ENCODE peak calls at places on chromosomes 1 and 21, in nine cellular contexts. Y is lung, S is mesenchymal stem cell, T is PC-9, W is hepatocyte, O is K562, R is transverse colon, C is GM23248, E is right lobe of liver. A is an unnamed sample.
A peak's percentile ranks its signal among the peaks of the same experiment; 100 is the strongest.

GRCh38 chr1:68384321-68384813 is 65.4 kb downstream of the RPE65 start:
- DNase-seq in Y (no peak), S (peak; percentile 100), T (peak; percentile 63), W (peak; percentile 80), O (peak; percentile 1), R (no peak), C (peak; percentile 98), E (no peak), A (no peak)

GRCh38 chr1:7839526-7839925 is 13.3 kb downstream of the UTS2 start:
- DNase-seq in Y (no peak), S (no peak), T (no peak), W (no peak), O (no peak), R (no peak), C (no peak), E (no peak), A (no peak)

GRCh38 chr1:110513511-110513910 is 5.5 kb downstream of the KCNA10 start:
- DNase-seq in Y (no peak), S (no peak), T (no peak), W (peak; percentile 55), O (peak; percentile 18), R (no peak), C (peak; percentile 27), E (no peak), A (no peak)

GRCh38 chr1:44029911-44030605 is 1.2 kb downstream of the SLC6A9 start:
- DNase-seq in Y (peak; percentile 91), S (peak; percentile 91), T (peak; percentile 93), W (peak; percentile 96), O (peak; percentile 96), R (peak; percentile 95), C (peak; percentile 97), E (peak; percentile 89), A (peak; percentile 95)

GRCh38 chr1:229563701-229564100 is 5.2 kb upstream of the ABCB10 start:
- DNase-seq in Y (no peak), S (peak; percentile 86), T (no peak), W (no peak), O (no peak), R (no peak), C (peak; percentile 30), E (no peak), A (no peak)

GRCh38 chr1:88985033-88985432 is 7.4 kb downstream of the KYAT3 start:
- DNase-seq in Y (no peak), S (peak; percentile 84), T (peak; percentile 54), W (peak; percentile 48), O (no peak), R (no peak), C (peak; percentile 86), E (no peak), A (no peak)

GRCh38 chr21:16438761-16439160 is 709.0 kb downstream of the USP25 start:
- DNase-seq in Y (no peak), S (no peak), T (no peak), W (no peak), O (no peak), R (no peak), C (no peak), E (no peak), A (no peak)

GRCh38 chr1:192168964-192169363 is 10.7 kb downstream of the RGS18 start:
- DNase-seq in Y (no peak), S (no peak), T (no peak), W (no peak), O (no peak), R (no peak), C (no peak), E (no peak), A (no peak)

GRCh38 chr1:31299365-31299764 is 2.5 kb downstream of the ZCCHC17 start:
- DNase-seq in Y (no peak), S (peak; percentile 33), T (no peak), W (no peak), O (peak; percentile 25), R (no peak), C (peak; percentile 55), E (no peak), A (no peak)

GRCh38 chr1:223792046-223792445 is 53.7 kb downstream of the TP53BP2 start:
- DNase-seq in Y (no peak), S (no peak), T (no peak), W (no peak), O (no peak), R (no peak), C (no peak), E (no peak), A (no peak)

GRCh38 chr1:173164178-173164577 is 43.0 kb downstream of the TNFSF4 start:
- DNase-seq in Y (no peak), S (no peak), T (no peak), W (no peak), O (no peak), R (no peak), C (no peak), E (no peak), A (no peak)

GRCh38 chr21:28754127-28754611 is 238.5 kb downstream of the LTN1 start:
- DNase-seq in Y (no peak), S (no peak), T (no peak), W (peak; percentile 56), O (no peak), R (peak; percentile 8), C (peak; percentile 57), E (no peak), A (no peak)

GRCh38 chr1:9438431-9439073 is 100.7 kb upstream of the SLC25A33 start:
- DNase-seq in Y (peak; percentile 58), S (peak; percentile 97), T (peak; percentile 39), W (peak; percentile 75), O (no peak), R (peak; percentile 39), C (peak; percentile 87), E (peak; percentile 84), A (no peak)

GRCh38 chr1:170663441-170664282 is at the start of gene PRRX1:
- DNase-seq in Y (no peak), S (no peak), T (no peak), W (no peak), O (no peak), R (no peak), C (peak; percentile 72), E (no peak), A (no peak)

GRCh38 chr1:33119532-33120217 is 38.7 kb downstream of the AZIN2 start:
- DNase-seq in Y (no peak), S (no peak), T (no peak), W (no peak), O (no peak), R (no peak), C (peak; percentile 51), E (no peak), A (no peak)

GRCh38 chr1:156591181-156591431 is 470 bp upstream of the NAXE start:
- DNase-seq in Y (no peak), S (no peak), T (no peak), W (no peak), O (no peak), R (no peak), C (no peak), E (no peak), A (no peak)

GRCh38 chr1:156589546-156589945 is 2.0 kb upstream of the NAXE start:
- DNase-seq in Y (no peak), S (no peak), T (no peak), W (no peak), O (no peak), R (no peak), C (no peak), E (no peak), A (no peak)

GRCh38 chr1:156592158-156592909 is 758 bp downstream of the NAXE start:
- DNase-seq in Y (no peak), S (no peak), T (no peak), W (no peak), O (peak; percentile 41), R (no peak), C (no peak), E (no peak), A (no peak)

GRCh38 chr1:156591432-156592157 is at the start of gene NAXE:
- DNase-seq in Y (peak; percentile 69), S (peak; percentile 65), T (peak; percentile 80), W (peak; percentile 91), O (peak; percentile 88), R (peak; percentile 82), C (peak; percentile 85), E (peak; percentile 77), A (peak; percentile 77)

GRCh38 chr1:156590326-156591180 is 1.0 kb upstream of the NAXE start:
- DNase-seq in Y (no peak), S (no peak), T (no peak), W (no peak), O (no peak), R (no peak), C (no peak), E (no peak), A (no peak)
- H3K27ac ChIP-seq in Y (peak overlapping the region; percentile 91), S (no peak overlapping the region), T (peak overlapping the region; percentile 49), W (peak overlapping the region; percentile 92), O (peak overlapping the region; percentile 92), R (peak overlapping the region; percentile 87), C (no peak overlapping the region), E (no peak overlapping the region), A (peak overlapping the region; percentile 74)

GRCh38 chr1:230979952-230980351 is 1.1 kb downstream of the ARV1 start:
- DNase-seq in Y (no peak), S (no peak), T (no peak), W (no peak), O (no peak), R (no peak), C (no peak), E (no peak), A (peak; percentile 58)
- H3K4me3 ChIP-seq in Y (no peak overlapping the region), S (no peak overlapping the region), T (peak overlapping the region; percentile 75), W (no peak overlapping the region), O (peak overlapping the region; percentile 62), R (peak overlapping the region; percentile 91), C (peak overlapping the region; percentile 96), E (peak overlapping the region; percentile 78), A (peak overlapping the region; percentile 87)

GRCh38 chr1:236851871-236852270 is 56.8 kb downstream of the MTR start:
- DNase-seq in Y (no peak), S (no peak), T (no peak), W (no peak), O (no peak), R (no peak), C (peak; percentile 28), E (no peak), A (no peak)

GRCh38 chr1:236853916-236854601 is 59.0 kb downstream of the MTR start:
- DNase-seq in Y (no peak), S (peak; percentile 25), T (no peak), W (no peak), O (no peak), R (no peak), C (peak; percentile 66), E (no peak), A (no peak)

GRCh38 chr1:236850077-236850476 is 55.0 kb downstream of the MTR start:
- DNase-seq in Y (no peak), S (no peak), T (no peak), W (no peak), O (no peak), R (no peak), C (no peak), E (no peak), A (no peak)

GRCh38 chr1:236848274-236848925 is 53.3 kb downstream of the MTR start:
- DNase-seq in Y (no peak), S (no peak), T (no peak), W (no peak), O (no peak), R (no peak), C (no peak), E (no peak), A (no peak)

GRCh38 chr1:236850580-236850979 is 55.5 kb downstream of the MTR start:
- DNase-seq in Y (no peak), S (no peak), T (no peak), W (no peak), O (no peak), R (no peak), C (no peak), E (peak; percentile 78), A (no peak)
- H3K4me1 ChIP-seq in Y (no peaks in the 10 kb centered on the region), S (no peaks in the 10 kb centered on the region), T (peaks cover 9% of the 10 kb centered on the region), W (no peaks in the 10 kb centered on the region), O (no peaks in the 10 kb centered on the region), R (no peaks in the 10 kb centered on the region), C (peaks cover 30% of the 10 kb centered on the region), E (peaks cover 16% of the 10 kb centered on the region), A (no peaks in the 10 kb centered on the region)

GRCh38 chr1:160087118-160087662 is 5.9 kb downstream of the KCNJ9 start:
- DNase-seq in Y (no peak), S (no peak), T (no peak), W (no peak), O (no peak), R (no peak), C (no peak), E (no peak), A (no peak)
- H3K27ac ChIP-seq in Y (no peak overlapping the region), S (no peak overlapping the region), T (no peak overlapping the region), W (no peak overlapping the region), O (no peak overlapping the region), R (no peak overlapping the region), C (no peak overlapping the region), E (no peak overlapping the region), A (no peak overlapping the region)